ENCODE peak calls at places on chromosomes 5 and 9, in six cellular contexts. One of them, this sample, is unnamed.

GRCh38 chr5:61824396-61824795 is 481.6 kb upstream of the KIF2A start:
- DNase-seq in OCI-M1: no peak
- DNase-seq in GM23248: peak; percentile 8
- DNase-seq in posterior vena cava: no peak
- DNase-seq in AG20443: no peak
- DNase-seq in WERI-Rb-1: no peak
- DNase-seq in this sample: no peak

GRCh38 chr5:181099453-181100086 is 31.4 kb downstream of the OR2V1 start:
- DNase-seq in posterior vena cava: no peak
- DNase-seq in WERI-Rb-1: no peak
- DNase-seq in AG20443: no peak
- DNase-seq in OCI-M1: no peak
- DNase-seq in GM23248: no peak
- DNase-seq in this sample: no peak

GRCh38 chr5:4579679-4580078 is 560.5 kb upstream of the ADAMTS16 start:
- DNase-seq in WERI-Rb-1: no peak
- DNase-seq in GM23248: no peak
- DNase-seq in posterior vena cava: no peak
- DNase-seq in AG20443: no peak
- DNase-seq in OCI-M1: no peak
- DNase-seq in this sample: no peak

GRCh38 chr5:122493091-122493775 is 181.2 kb downstream of the SNCAIP start:
- DNase-seq in OCI-M1: peak; percentile 17
- DNase-seq in AG20443: no peak
- DNase-seq in posterior vena cava: no peak
- DNase-seq in GM23248: no peak
- DNase-seq in WERI-Rb-1: no peak
- DNase-seq in this sample: no peak

GRCh38 chr5:41414598-41414997 is 95.8 kb downstream of the PLCXD3 start:
- DNase-seq in AG20443: peak; percentile 61
- DNase-seq in posterior vena cava: no peak
- DNase-seq in WERI-Rb-1: no peak
- DNase-seq in OCI-M1: peak; percentile 76
- DNase-seq in GM23248: peak; percentile 93
- DNase-seq in this sample: no peak

GRCh38 chr9:136551401-136552116 is 5.7 kb upstream of the NOTCH1 start:
- DNase-seq in WERI-Rb-1: peak; percentile 52
- DNase-seq in OCI-M1: peak; percentile 10
- DNase-seq in GM23248: peak; percentile 89
- DNase-seq in posterior vena cava: peak; percentile 91
- DNase-seq in AG20443: peak; percentile 92
- DNase-seq in this sample: no peak

GRCh38 chr5:131423056-131423455 is 159.2 kb downstream of the CDC42SE2 start:
- DNase-seq in WERI-Rb-1: no peak
- DNase-seq in GM23248: peak; percentile 60
- DNase-seq in OCI-M1: peak; percentile 47
- DNase-seq in AG20443: peak; percentile 22
- DNase-seq in posterior vena cava: no peak
- DNase-seq in this sample: no peak

GRCh38 chr5:75890546-75890945 is 173.3 kb upstream of the POC5 start:
- DNase-seq in OCI-M1: no peak
- DNase-seq in AG20443: no peak
- DNase-seq in GM23248: no peak
- DNase-seq in posterior vena cava: no peak
- DNase-seq in WERI-Rb-1: no peak
- DNase-seq in this sample: no peak

GRCh38 chr9:95167998-95168397 is 149.5 kb downstream of the FANCC start:
- DNase-seq in posterior vena cava: no peak
- DNase-seq in WERI-Rb-1: peak; percentile 81
- DNase-seq in OCI-M1: peak; percentile 78
- DNase-seq in GM23248: peak; percentile 89
- DNase-seq in AG20443: peak; percentile 73
- DNase-seq in this sample: no peak

GRCh38 chr9:126421567-126422428 is 95.2 kb downstream of the MVB12B start:
- DNase-seq in GM23248: no peak
- DNase-seq in AG20443: no peak
- DNase-seq in WERI-Rb-1: no peak
- DNase-seq in posterior vena cava: no peak
- DNase-seq in OCI-M1: no peak
- DNase-seq in this sample: no peak

GRCh38 chr5:135072357-135073247 is 38.6 kb upstream of the PITX1 start:
- DNase-seq in AG20443: no peak
- DNase-seq in posterior vena cava: peak; percentile 43
- DNase-seq in WERI-Rb-1: no peak
- DNase-seq in OCI-M1: no peak
- DNase-seq in GM23248: no peak
- DNase-seq in this sample: peak; percentile 57

GRCh38 chr5:28708472-28708871 is 1670.1 kb upstream of the CDH9 start:
- DNase-seq in AG20443: no peak
- DNase-seq in WERI-Rb-1: no peak
- DNase-seq in posterior vena cava: no peak
- DNase-seq in GM23248: no peak
- DNase-seq in OCI-M1: no peak
- DNase-seq in this sample: no peak

This sample was measured in RWPE2.